ENCODE peak calls at places on chromosomes 3 and 15, in five cellular contexts. S is mucosa of descending colon, O is left ventricle myocardium inferior, W is suprapubic skin, H is OCI-LY7. G is an unnamed sample.

GRCh38 chr3:26997226-26997625 is 372.0 kb downstream of the NEK10 start:
- DNase-seq in O (no peak), S (no peak), H (no peak), W (no peak), G (no peak)

GRCh38 chr3:4709336-4709735 is 216.2 kb downstream of the ITPR1 start:
- DNase-seq in S (no peak), W (no peak), H (no peak), O (no peak), G (no peak)

GRCh38 chr3:184603156-184604030 is 41.8 kb downstream of the EPHB3 start:
- DNase-seq in W (no peak), H (no peak), O (no peak), S (no peak), G (no peak)

GRCh38 chr3:98110191-98110908 is 20.2 kb upstream of the OR5H1 start:
- DNase-seq in S (no peak), H (no peak), O (no peak), W (no peak), G (peak)

GRCh38 chr3:22594990-22595389 is 608.1 kb upstream of the UBE2E2 start:
- DNase-seq in H (no peak), O (no peak), W (no peak), S (no peak), G (peak)

GRCh38 chr3:129123314-129124060 is 1.9 kb upstream of the RAB43 start:
- DNase-seq in O (no peak), S (no peak), W (no peak), H (peak), G (no peak)

GRCh38 chr15:100852630-100853029 is 27.0 kb upstream of the ALDH1A3 start:
- DNase-seq in H (no peak), S (no peak), O (no peak), W (no peak), G (no peak)

GRCh38 chr3:153313307-153313945 is 151.4 kb downstream of the RAP2B start:
- DNase-seq in O (no peak), S (no peak), W (no peak), H (no peak), G (no peak)

GRCh38 chr15:66581972-66582537 is 16.3 kb upstream of the LCTL start:
- DNase-seq in W (no peak), S (no peak), O (no peak), H (no peak), G (peak)

GRCh38 chr15:73935547-73935946 is 9.3 kb downstream of the LOXL1 start:
- DNase-seq in H (no peak), S (no peak), W (no peak), O (no peak), G (no peak)

GRCh38 chr3:130480736-130481135 is 36.2 kb upstream of the COL6A6 start:
- DNase-seq in H (no peak), W (no peak), O (no peak), S (no peak), G (peak)

GRCh38 chr3:13613343-13614190 is 64.6 kb downstream of the FBLN2 start:
- DNase-seq in H (no peak), O (no peak), S (no peak), W (peak), G (no peak)

GRCh38 chr3:56023546-56023945 is 444.7 kb downstream of the ERC2 start:
- DNase-seq in W (no peak), H (no peak), O (no peak), S (no peak), G (no peak)

GRCh38 chr3:32451049-32451659 is 51.5 kb downstream of the CMTM6 start:
- DNase-seq in S (no peak), O (no peak), W (peak), H (peak), G (no peak)

GRCh38 chr3:110164632-110165240 is 827.4 kb upstream of the DPPA4 start:
- DNase-seq in O (no peak), W (no peak), S (no peak), H (no peak), G (no peak)

GRCh38 chr3:86995537-86995936 is 4.6 kb upstream of the VGLL3 start:
- DNase-seq in S (no peak), O (no peak), H (no peak), W (no peak), G (no peak)

GRCh38 chr3:48765376-48765775 is 48.4 kb upstream of the IP6K2 start:
- DNase-seq in S (no peak), O (no peak), W (no peak), H (peak), G (peak)

GRCh38 chr3:15768421-15769255 is 29.1 kb downstream of the ANKRD28 start:
- DNase-seq in H (no peak), O (no peak), W (no peak), S (no peak), G (no peak)

GRCh38 chr3:13452490-13453335 is 27.4 kb upstream of the HDAC11 start:
- DNase-seq in H (peak), S (no peak), W (no peak), O (no peak), G (peak)

GRCh38 chr3:151480492-151480891 is 19.6 kb upstream of the IGSF10 start:
- DNase-seq in O (no peak), H (no peak), S (no peak), W (no peak), G (no peak)

GRCh38 chr3:179653777-179654117 is 907 bp downstream of the USP13 start:
- DNase-seq in O (peak), H (peak), S (peak), W (no peak), G (no peak)

GRCh38 chr15:62569460-62570404 is 404.6 kb upstream of the C2CD4B start:
- DNase-seq in H (no peak), S (peak), O (peak), W (peak), G (peak)

GRCh38 chr3:65945953-65946352 is 92.8 kb downstream of the MAGI1 start:
- DNase-seq in W (no peak), H (no peak), O (no peak), S (no peak), G (no peak)

GRCh38 chr3:48845170-48845569 is 2.5 kb downstream of the PRKAR2A start:
- DNase-seq in S (no peak), W (no peak), O (no peak), H (no peak), G (no peak)

GRCh38 chr15:50247819-50248650 is 17.5 kb downstream of the HDC start:
- DNase-seq in H (no peak), S (peak), O (peak), W (no peak), G (no peak)

GRCh38 chr3:47034868-47035489 is 55.5 kb downstream of the NBEAL2 start:
- DNase-seq in W (no peak), O (no peak), H (no peak), S (no peak), G (peak)

GRCh38 chr15:58467722-58468436 is 36.1 kb downstream of the LIPC start:
- DNase-seq in O (no peak), H (no peak), W (no peak), S (no peak), G (no peak)

GRCh38 chr3:114380233-114380645 is 86.4 kb downstream of the TIGIT start:
- DNase-seq in O (peak), H (no peak), W (peak), S (peak), G (no peak)

GRCh38 chr15:66886241-66886675 is 179.1 kb upstream of the SMAD3 start:
- DNase-seq in W (peak), O (no peak), H (no peak), S (no peak), G (no peak)

GRCh38 chr3:179676081-179676480 is 23.2 kb downstream of the USP13 start:
- DNase-seq in O (no peak), H (no peak), W (no peak), S (no peak), G (no peak)

GRCh38 chr3:23129062-23129461 is 74.1 kb upstream of the UBE2E2 start:
- DNase-seq in W (no peak), S (no peak), H (no peak), O (no peak), G (no peak)

GRCh38 chr3:107946700-107947099 is 144.1 kb downstream of the CD47 start:
- DNase-seq in S (no peak), O (no peak), W (no peak), H (no peak), G (no peak)
- TF ChIP-seq CTCF in S (no peak), O (no peak), W (no peak), H (no peak), G (no peak)

GRCh38 chr3:100088735-100089368 is 25.4 kb downstream of the FILIP1L start:
- DNase-seq in O (no peak), H (no peak), S (no peak), W (no peak), G (no peak)

GRCh38 chr3:100090669-100091005 is 23.7 kb downstream of the FILIP1L start:
- DNase-seq in W (no peak), H (no peak), O (no peak), S (no peak), G (no peak)

GRCh38 chr3:100087203-100087602 is 27.1 kb downstream of the FILIP1L start:
- DNase-seq in W (no peak), H (no peak), O (no peak), S (no peak), G (no peak)

GRCh38 chr3:100086401-100086800 is 27.9 kb downstream of the FILIP1L start:
- DNase-seq in H (no peak), W (no peak), O (no peak), S (no peak), G (no peak)

GRCh38 chr3:100089802-100090668 is 24.3 kb downstream of the FILIP1L start:
- DNase-seq in W (no peak), H (no peak), S (no peak), O (no peak), G (no peak)
- H3K4me3 ChIP-seq in W (no peak), H (no peak), S (no peak), O (no peak), G (no peak)

DNA sequence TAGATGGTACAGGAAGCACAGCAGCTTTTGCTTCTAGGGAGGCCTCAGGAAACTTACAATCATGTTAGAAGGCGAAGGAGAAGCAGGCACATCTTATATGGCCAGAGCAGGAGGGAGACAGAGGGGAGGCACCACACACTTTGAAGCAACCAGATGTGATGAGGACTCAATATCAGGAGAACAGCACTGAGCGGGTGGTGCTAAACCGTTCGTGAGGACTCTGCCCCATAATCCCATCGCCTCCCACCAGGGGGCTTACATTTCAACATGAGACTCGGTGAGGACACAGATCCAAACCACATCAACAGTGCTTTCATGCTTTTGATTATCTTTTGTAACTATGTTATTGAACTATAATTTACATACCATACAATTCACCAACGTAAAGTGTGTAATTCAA is 7.6 kb upstream of the TMEM44 start:
- DNase-seq in W (no peak), O (no peak), H (peak), S (no peak), G (no peak)
- TF ChIP-seq CTCF in W (no peak), O (no peak), H (peak), S (no peak), G (no peak)

GRCh38 chr3:187314176-187314575 is 22.6 kb upstream of the MASP1 start:
- DNase-seq in W (no peak), O (no peak), H (no peak), S (no peak), G (no peak)

GRCh38 chr3:187315872-187316271 is 24.3 kb upstream of the MASP1 start:
- DNase-seq in S (no peak), W (no peak), O (no peak), H (no peak), G (no peak)

GRCh38 chr3:187318819-187319616 is 27.5 kb upstream of the MASP1 start:
- DNase-seq in W (no peak), O (no peak), H (peak), S (no peak), G (no peak)

GRCh38 chr3:187321766-187322165 is 30.2 kb upstream of the MASP1 start:
- DNase-seq in S (no peak), H (no peak), W (no peak), O (no peak), G (no peak)

GRCh38 chr3:187319699-187320302 is 28.3 kb upstream of the MASP1 start:
- DNase-seq in S (no peak), O (peak), W (peak), H (peak), G (peak)
- H3K4me3 ChIP-seq in S (no peak), O (peak), W (peak), H (no peak), G (no peak)

DNA sequence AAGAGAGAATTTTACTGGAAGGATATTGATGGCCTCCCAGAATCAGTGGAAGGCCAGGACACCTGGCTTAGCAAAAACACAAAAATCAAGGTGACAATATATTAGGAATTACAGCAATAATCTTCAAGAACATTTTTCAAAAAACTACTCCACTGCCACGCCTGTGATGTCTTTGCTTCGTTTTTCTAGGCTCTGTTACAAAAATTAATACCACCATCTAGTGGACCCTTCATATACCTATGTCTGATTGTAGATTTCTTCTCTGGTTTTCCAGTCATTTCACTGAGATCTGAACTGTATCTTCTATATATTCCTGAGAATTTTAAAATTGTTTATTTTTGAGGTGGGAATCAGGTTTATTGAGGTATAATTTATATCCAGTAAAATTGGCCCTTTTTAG is 5.6 kb upstream of the SLC33A1 start:
- DNase-seq in O (no peak), W (no peak), H (peak), S (no peak), G (no peak)
- TF ChIP-seq CTCF in O (no peak), W (no peak), H (peak), S (no peak), G (peak)

DNA sequence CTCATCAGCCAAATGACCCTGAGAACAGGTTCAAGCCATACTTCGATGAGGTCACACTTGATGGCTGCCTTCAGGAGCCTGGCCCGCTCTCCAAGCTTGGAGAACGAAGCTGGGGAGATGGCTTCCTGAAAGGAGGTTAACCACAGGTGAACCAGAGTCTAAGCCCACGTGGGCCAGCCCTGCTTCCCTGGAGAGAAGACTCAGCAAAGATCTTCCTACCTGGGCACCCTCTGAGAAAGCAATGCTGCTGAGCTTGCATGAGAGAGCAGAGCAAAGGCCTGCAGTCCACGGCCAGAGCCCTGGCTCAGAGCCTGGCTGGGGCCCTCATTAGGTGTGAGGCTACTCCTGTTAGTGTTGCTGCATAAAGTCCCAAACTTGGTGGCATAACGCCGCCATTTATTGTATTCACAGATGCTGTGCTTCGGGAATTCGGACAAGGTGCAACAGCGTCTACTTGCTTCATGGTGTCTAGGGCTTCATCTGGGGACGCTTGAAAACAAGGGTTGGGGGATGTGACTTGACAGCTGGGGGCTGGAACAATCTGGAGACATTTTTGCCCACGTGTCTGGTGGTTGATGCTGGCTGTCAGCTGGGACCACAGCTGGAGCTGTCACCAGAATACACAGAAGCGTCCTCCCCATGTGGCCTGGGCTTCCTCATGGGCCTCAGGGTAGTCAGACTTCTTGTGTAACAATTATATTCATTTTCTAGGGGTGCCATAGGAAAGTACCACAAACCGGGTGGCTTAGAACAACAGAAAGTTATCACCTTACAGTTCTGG is 87.8 kb upstream of the MEF2A start:
- DNase-seq in O (no peak), W (no peak), H (no peak), S (no peak), G (no peak)
- H3K4me3 ChIP-seq in O (no peak), W (no peak), H (no peak), S (no peak), G (no peak)

DNA sequence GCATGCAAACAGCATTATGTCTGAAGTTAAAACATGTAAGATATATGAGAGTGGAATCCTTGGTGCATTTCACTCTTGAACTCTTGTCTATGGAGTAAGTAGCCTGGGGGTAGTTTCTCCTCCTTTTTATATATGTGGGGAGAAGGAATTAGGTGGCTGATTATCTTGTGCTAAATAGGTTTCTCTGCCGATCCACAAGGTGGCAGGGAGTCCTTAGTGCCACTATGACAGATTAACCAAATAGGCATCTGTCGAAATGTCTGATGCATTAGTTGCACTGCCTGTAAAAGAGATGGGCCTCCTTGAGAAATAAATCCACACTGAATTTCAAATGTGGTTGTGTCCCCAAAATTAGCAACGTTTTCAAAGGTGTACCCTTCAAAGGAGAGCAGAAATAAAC is 170.1 kb downstream of the CNTN4 start:
- DNase-seq in O (no peak), W (no peak), H (no peak), S (no peak), G (no peak)
- TF ChIP-seq CTCF in O (peak), W (no peak), H (no peak), S (no peak), G (peak)

G was measured in LNCaP clone FGC.